ENCODE peak calls at places on chromosomes 12 and 14, in seven cellular contexts. E, F, N, O, H, B and J are unnamed samples.

GRCh38 chr12:53659011-53659551 is 16.8 kb downstream of the ATP5MC2 start:
- DNase-seq in E (peak; percentile 81), F (peak; percentile 45), N (no peak), O (no peak), H (no peak), B (peak; percentile 96), J (peak; percentile 90)

GRCh38 chr14:36478782-36479181 is 41.2 kb downstream of the NKX2-1 start:
- DNase-seq in E (no peak), F (peak; percentile 27), N (no peak), O (no peak), H (no peak), B (no peak), J (no peak)

GRCh38 chr12:53999596-54000104 is 311 bp upstream of the HOXC9 start:
- DNase-seq in E (peak; percentile 92), F (peak; percentile 75), N (no peak), O (peak; percentile 79), H (no peak), B (peak; percentile 30), J (no peak)

GRCh38 chr12:94566345-94566744 is 84.0 kb downstream of the TMCC3 start:
- DNase-seq in E (no peak), F (no peak), N (no peak), O (no peak), H (no peak), B (no peak), J (no peak)

GRCh38 chr12:100666588-100666987 is 93.1 kb downstream of the GAS2L3 start:
- DNase-seq in E (no peak), F (no peak), N (no peak), O (no peak), H (no peak), B (no peak), J (no peak)

GRCh38 chr12:47742253-47742825 is 16.3 kb downstream of the RAPGEF3 start:
- DNase-seq in E (peak; percentile 67), F (peak; percentile 26), N (no peak), O (peak; percentile 72), H (no peak), B (peak; percentile 19), J (peak; percentile 51)

GRCh38 chr12:23576372-23576771 is 373.1 kb downstream of the SOX5 start:
- DNase-seq in E (no peak), F (no peak), N (no peak), O (no peak), H (no peak), B (no peak), J (no peak)

GRCh38 chr12:1532367-1532752 is 62.0 kb downstream of the FBXL14 start:
- DNase-seq in E (no peak), F (no peak), N (no peak), O (no peak), H (no peak), B (no peak), J (no peak)

GRCh38 chr14:103483600-103483999 is 39.0 kb downstream of the CKB start:
- DNase-seq in E (no peak), F (no peak), N (no peak), O (no peak), H (no peak), B (no peak), J (peak; percentile 88)

GRCh38 chr12:98402081-98402480 is 113.3 kb upstream of the TMPO start:
- DNase-seq in E (peak; percentile 88), F (peak; percentile 76), N (no peak), O (no peak), H (no peak), B (peak; percentile 51), J (no peak)

GRCh38 chr14:31336646-31337045 is 83.7 kb downstream of the HEATR5A start:
- DNase-seq in E (peak; percentile 18), F (no peak), N (no peak), O (no peak), H (no peak), B (peak; percentile 87), J (no peak)

GRCh38 chr14:49980027-49980426 is 87.1 kb downstream of the ARF6 start:
- DNase-seq in E (no peak), F (no peak), N (no peak), O (no peak), H (no peak), B (no peak), J (no peak)

GRCh38 chr12:31423405-31423804 is 97.5 kb upstream of the SINHCAF start:
- DNase-seq in E (no peak), F (no peak), N (no peak), O (no peak), H (no peak), B (no peak), J (no peak)

GRCh38 chr12:10331642-10332239 is 24.1 kb downstream of the KLRD1 start:
- DNase-seq in E (peak; percentile 68), F (peak; percentile 56), N (no peak), O (peak; percentile 17), H (no peak), B (peak; percentile 49), J (peak; percentile 62)

GRCh38 chr12:14994610-14995009 is 21.8 kb downstream of the PDE6H start:
- DNase-seq in E (no peak), F (no peak), N (no peak), O (no peak), H (no peak), B (no peak), J (no peak)
- TF ChIP-seq MAX in E (no peak), F (no peak), N (no peak), O (no peak), H (no peak), B (no peak), J (no peak)

GRCh38 chr14:99735189-99736135 is 51.4 kb downstream of the CYP46A1 start:
- DNase-seq in E (no peak), F (no peak), N (no peak), O (no peak), H (no peak), B (no peak), J (no peak)
- H3K4me1 ChIP-seq in E (peaks cover 21% of the 10 kb centered on the region), F (peaks cover 13% of the 10 kb centered on the region), N (peaks cover 5% of the 10 kb centered on the region), O (no peaks in the 10 kb centered on the region), H (no peaks in the 10 kb centered on the region), B (peaks cover 59% of the 10 kb centered on the region), J (peaks cover 41% of the 10 kb centered on the region)

DNA sequence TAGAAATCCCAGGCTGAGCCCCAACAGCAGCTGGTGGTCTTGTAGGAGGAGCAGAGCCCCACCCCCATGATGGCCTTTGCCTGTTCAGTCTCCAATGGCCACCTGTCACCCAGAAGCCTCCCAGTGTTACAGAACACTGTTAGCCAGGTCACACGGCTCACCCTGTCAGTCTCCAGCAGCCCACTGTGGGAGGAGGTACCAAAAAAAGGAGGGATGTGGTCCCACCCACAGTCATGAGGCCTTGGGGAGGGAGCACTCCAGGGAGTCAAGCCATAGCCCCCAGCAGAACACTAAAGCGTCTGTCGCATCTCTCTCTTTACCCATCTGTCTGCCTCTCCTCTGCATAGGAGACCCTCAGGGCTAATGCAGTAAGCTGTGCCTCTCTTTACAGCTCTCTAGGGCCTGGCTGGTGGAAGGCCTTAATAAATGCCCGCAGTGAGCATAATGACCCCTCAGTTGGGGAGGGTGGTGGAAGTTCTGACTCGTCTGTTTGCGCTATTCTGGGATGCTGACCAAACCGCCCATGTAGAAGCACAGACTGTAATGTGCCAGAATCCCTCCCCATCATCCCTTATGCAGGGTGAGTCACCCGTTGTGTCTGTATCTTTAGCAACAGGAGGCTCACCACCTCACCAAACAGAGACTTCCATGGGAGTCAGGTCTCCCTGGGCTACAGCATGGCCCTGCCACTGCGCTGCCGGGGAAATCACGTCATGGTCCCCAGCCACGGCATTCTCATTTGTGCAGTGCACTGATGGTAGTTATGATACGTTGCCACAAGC is 14.6 kb downstream of the C14orf132 start:
- DNase-seq in E (peak; percentile 24), F (no peak), N (no peak), O (no peak), H (no peak), B (no peak), J (no peak)
- TF ChIP-seq MAX in E (no peak), F (no peak), N (no peak), O (no peak), H (no peak), B (no peak), J (no peak)

GRCh38 chr14:95185452-95186392 is 28.4 kb upstream of the DICER1 start:
- DNase-seq in E (no peak), F (no peak), N (no peak), O (peak; percentile 24), H (no peak), B (no peak), J (peak; percentile 78)
- H3K4me1 ChIP-seq in E (peaks cover 7% of the 10 kb centered on the region), F (no peaks in the 10 kb centered on the region), N (no peaks in the 10 kb centered on the region), O (peaks cover 14% of the 10 kb centered on the region), H (no peaks in the 10 kb centered on the region), B (peaks cover 35% of the 10 kb centered on the region), J (peaks cover 38% of the 10 kb centered on the region)

GRCh38 chr14:92670177-92670576 is 78.2 kb downstream of the LGMN start:
- DNase-seq in E (peak; percentile 33), F (no peak), N (no peak), O (no peak), H (no peak), B (no peak), J (no peak)

GRCh38 chr14:92666251-92666650 is 82.2 kb downstream of the LGMN start:
- DNase-seq in E (no peak), F (no peak), N (no peak), O (no peak), H (no peak), B (no peak), J (no peak)

GRCh38 chr14:92670967-92671366 is 77.5 kb downstream of the LGMN start:
- DNase-seq in E (no peak), F (no peak), N (no peak), O (no peak), H (no peak), B (no peak), J (no peak)

GRCh38 chr14:92665699-92666110 is 82.7 kb downstream of the LGMN start:
- DNase-seq in E (no peak), F (no peak), N (no peak), O (no peak), H (no peak), B (no peak), J (peak; percentile 30)

DNA sequence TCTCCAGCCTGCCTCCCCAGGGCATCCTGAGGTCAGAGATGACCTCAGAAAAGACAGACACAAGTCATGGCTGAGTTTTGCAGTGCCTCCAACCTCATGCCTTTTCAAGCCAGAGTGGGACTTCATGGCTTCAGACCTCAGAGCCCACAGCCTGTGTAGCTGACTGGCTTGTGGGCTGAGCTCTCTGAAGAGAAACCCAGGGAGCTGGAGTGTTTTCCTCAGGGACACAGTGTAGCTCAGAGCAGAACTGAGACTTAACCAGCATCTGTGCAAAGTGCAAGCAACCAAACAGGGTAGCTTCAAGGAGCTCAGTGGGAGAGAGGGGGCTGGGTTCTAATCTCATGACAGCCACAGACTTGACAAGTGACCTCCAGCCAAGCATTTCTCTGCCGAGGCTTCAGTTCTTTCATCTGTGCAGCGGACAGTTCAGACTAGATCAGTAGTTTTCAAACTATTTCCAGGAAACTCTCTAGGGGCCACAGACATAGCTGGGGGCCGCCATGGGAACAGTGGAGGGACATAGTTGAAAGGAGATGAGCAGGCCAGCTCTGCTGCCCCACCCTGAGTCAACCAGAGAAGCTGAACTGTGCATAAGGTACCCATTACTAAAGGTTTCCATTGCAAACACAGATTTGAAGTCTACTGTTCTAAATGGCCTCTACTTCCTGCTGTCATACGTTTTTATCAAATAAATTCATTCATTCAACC is 80.0 kb downstream of the LGMN start:
- DNase-seq in E (no peak), F (no peak), N (no peak), O (no peak), H (no peak), B (no peak), J (no peak)
- TF ChIP-seq MAX in E (no peak), F (no peak), N (no peak), O (no peak), H (no peak), B (no peak), J (no peak)

DNA sequence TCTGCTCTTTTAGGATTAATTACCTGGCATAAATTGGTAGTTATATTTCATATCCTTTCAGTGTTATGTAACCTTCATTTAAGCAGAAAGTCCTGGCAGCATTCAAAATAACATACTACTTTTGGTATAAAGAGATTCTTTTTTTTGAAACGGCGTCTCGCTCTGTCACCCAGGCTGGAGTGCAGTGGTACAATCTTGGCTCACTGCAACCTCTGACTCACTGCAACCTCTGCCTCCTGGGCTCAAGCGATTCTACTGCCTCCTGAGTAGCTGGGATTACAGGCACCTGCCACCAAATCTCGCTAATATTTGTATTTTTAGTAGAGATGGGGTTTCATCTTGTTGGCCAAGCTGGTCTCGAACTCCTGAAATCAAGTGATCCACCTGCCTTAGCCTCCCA is 9.2 kb downstream of the KTN1 start:
- DNase-seq in E (no peak), F (no peak), N (no peak), O (no peak), H (no peak), B (no peak), J (no peak)
- H3K4me1 ChIP-seq in E (peaks cover 91% of the 10 kb centered on the region), F (peaks cover 27% of the 10 kb centered on the region), N (no peaks in the 10 kb centered on the region), O (peaks cover 12% of the 10 kb centered on the region), H (no peaks in the 10 kb centered on the region), B (peaks cover 91% of the 10 kb centered on the region), J (peaks cover 12% of the 10 kb centered on the region)